ENCODE peak calls at places on chromosomes 1 and 21, in four cellular contexts. U is H7, M is heart left ventricle, X is SJSA1. H is an unnamed sample.

GRCh38 chr1:159867322-159868064 is 5.0 kb upstream of the VSIG8 start:
- DNase-seq in U (peak; percentile 79), M (no peak), X (no peak), H (no peak)

GRCh38 chr21:40165212-40165611 is 298.0 kb downstream of the PCP4 start:
- DNase-seq in M (no peak), U (no peak), X (no peak), H (no peak)

GRCh38 chr1:155324717-155325595 is 4.3 kb downstream of the RUSC1 start:
- DNase-seq in M (peak; percentile 51), X (peak; percentile 76), U (peak; percentile 95), H (peak; percentile 67)

GRCh38 chr1:191432817-191433216 is 725.4 kb upstream of the RGS18 start:
- DNase-seq in U (no peak), M (no peak), X (no peak), H (no peak)

GRCh38 chr1:92324784-92325183 is 25.9 kb downstream of the RPAP2 start:
- DNase-seq in X (no peak), M (no peak), U (no peak), H (no peak)

GRCh38 chr1:221397606-221398005 is 344.3 kb downstream of the DUSP10 start:
- DNase-seq in X (no peak), U (no peak), M (no peak), H (no peak)

GRCh38 chr1:151992345-151993083 is 1.1 kb downstream of the S100A10 start:
- DNase-seq in M (peak; percentile 72), U (peak; percentile 65), X (peak; percentile 97), H (peak; percentile 90)

GRCh38 chr1:24915819-24916602 is 14.1 kb downstream of the RUNX3 start:
- DNase-seq in U (peak; percentile 68), X (no peak), M (no peak), H (no peak)

GRCh38 chr1:159924791-159925712 is at the start of gene TAGLN2:
- DNase-seq in M (peak; percentile 94), U (peak; percentile 98), X (peak; percentile 95), H (peak; percentile 94)

GRCh38 chr1:235072096-235072495 is 56.5 kb downstream of the TOMM20 start:
- DNase-seq in X (no peak), U (no peak), M (no peak), H (no peak)

GRCh38 chr1:44679468-44679867 is 5.0 kb downstream of the ARMH1 start:
- DNase-seq in U (no peak), X (no peak), M (no peak), H (no peak)

GRCh38 chr1:164735315-164736052 is 176.5 kb downstream of the PBX1 start:
- DNase-seq in X (peak; percentile 51), M (no peak), U (no peak), H (no peak)

GRCh38 chr1:64920936-64921589 is 45.3 kb downstream of the JAK1 start:
- DNase-seq in X (no peak), M (no peak), U (no peak), H (no peak)

GRCh38 chr1:33429846-33430750 is 797 bp downstream of the PHC2 start:
- DNase-seq in M (peak; percentile 40), X (no peak), U (peak; percentile 35), H (no peak)

GRCh38 chr1:101240041-101240430 is 3.2 kb downstream of the S1PR1 start:
- DNase-seq in M (peak; percentile 47), U (no peak), X (no peak), H (no peak)

GRCh38 chr1:119367332-119368124 is 1.1 kb upstream of the HAO2 start:
- DNase-seq in X (no peak), M (no peak), U (peak; percentile 62), H (no peak)

GRCh38 chr1:10691740-10692125 is 104.7 kb downstream of the CASZ1 start:
- DNase-seq in X (no peak), M (no peak), U (no peak), H (no peak)

GRCh38 chr1:153288634-153289275 is 24.0 kb downstream of the PGLYRP3 start:
- DNase-seq in M (no peak), U (peak; percentile 87), X (no peak), H (no peak)

GRCh38 chr1:223161321-223161720 is 18.3 kb upstream of the TLR5 start:
- DNase-seq in X (no peak), U (peak; percentile 41), M (no peak), H (no peak)

GRCh38 chr1:19597463-19598309 is 46.4 kb upstream of the NBL1 start:
- DNase-seq in M (no peak), U (no peak), X (no peak), H (no peak)

GRCh38 chr1:18288609-18289219 is 181.1 kb downstream of the IGSF21 start:
- DNase-seq in U (no peak), X (no peak), M (no peak), H (no peak)

GRCh38 chr1:18293291-18293690 is 185.7 kb downstream of the IGSF21 start:
- DNase-seq in U (no peak), X (no peak), M (no peak), H (no peak)

GRCh38 chr1:18290740-18291412 is 183.3 kb downstream of the IGSF21 start:
- DNase-seq in M (no peak), X (no peak), U (peak; percentile 77), H (no peak)

GRCh38 chr1:18292531-18292930 is 184.9 kb downstream of the IGSF21 start:
- DNase-seq in U (no peak), M (no peak), X (no peak), H (no peak)

DNA sequence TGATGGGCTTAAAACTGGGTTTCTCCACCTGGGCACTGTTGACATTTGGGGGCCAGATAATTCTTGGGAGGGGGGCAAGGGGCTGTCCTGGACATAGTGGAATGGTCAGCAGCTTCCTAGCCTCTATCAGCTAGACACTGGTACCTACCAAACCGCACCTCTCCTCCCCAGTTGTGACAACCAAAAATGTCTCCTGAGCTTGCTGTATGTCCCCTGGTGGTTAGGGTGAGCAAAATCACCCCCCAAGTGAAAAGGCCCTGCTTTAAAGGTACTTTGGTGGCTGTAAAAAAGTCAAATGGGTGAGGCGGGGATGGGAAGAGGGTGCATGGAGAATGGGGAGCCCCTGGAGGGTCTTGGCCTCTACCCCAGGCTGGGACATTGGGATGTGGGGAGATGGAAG is 182.0 kb downstream of the IGSF21 start:
- DNase-seq in X (no peak), U (no peak), M (no peak), H (no peak)
- H3K27me3 ChIP-seq in X (no peaks in the 10 kb centered on the region), U (no peaks in the 10 kb centered on the region), M (peaks cover 15% of the 10 kb centered on the region), H (no peaks in the 10 kb centered on the region)

GRCh38 chr1:205324781-205325180 is 3.2 kb upstream of the NUAK2 start:
- DNase-seq in X (peak; percentile 66), M (no peak), U (peak; percentile 56), H (no peak)

GRCh38 chr1:205323794-205324193 is 2.2 kb upstream of the NUAK2 start:
- DNase-seq in X (no peak), U (no peak), M (no peak), H (no peak)

GRCh38 chr1:205319081-205320018 is 2.2 kb downstream of the NUAK2 start:
- DNase-seq in M (peak; percentile 48), X (no peak), U (no peak), H (peak; percentile 66)

GRCh38 chr1:205321109-205321958 is at the start of gene NUAK2:
- DNase-seq in X (peak; percentile 91), M (peak; percentile 91), U (peak; percentile 99), H (peak; percentile 96)

GRCh38 chr1:205321959-205322283 is 376 bp upstream of the NUAK2 start:
- DNase-seq in X (no peak), M (no peak), U (no peak), H (no peak)
- H3K4me3 ChIP-seq in X (peak overlapping the region; percentile 75), M (peak overlapping the region; percentile 74), U (no peak overlapping the region), H (peak overlapping the region; percentile 73)

GRCh38 chr1:200040516-200041138 is 13.1 kb downstream of the NR5A2 start:
- DNase-seq in X (no peak), M (no peak), U (peak; percentile 77), H (no peak)

GRCh38 chr1:200042119-200042436 is 14.6 kb downstream of the NR5A2 start:
- DNase-seq in M (no peak), X (no peak), U (peak; percentile 67), H (no peak)

GRCh38 chr1:200041337-200042118 is 14.0 kb downstream of the NR5A2 start:
- DNase-seq in U (peak; percentile 66), X (no peak), M (no peak), H (no peak)

GRCh38 chr1:200043330-200043668 is 15.8 kb downstream of the NR5A2 start:
- DNase-seq in X (no peak), U (no peak), M (no peak), H (no peak)

GRCh38 chr1:200042437-200043329 is 15.2 kb downstream of the NR5A2 start:
- DNase-seq in X (no peak), M (no peak), U (peak; percentile 62), H (no peak)
- H3K27me3 ChIP-seq in X (peaks cover 72% of the 10 kb centered on the region), M (peaks cover 51% of the 10 kb centered on the region), U (peaks cover 61% of the 10 kb centered on the region), H (no peaks in the 10 kb centered on the region)

DNA sequence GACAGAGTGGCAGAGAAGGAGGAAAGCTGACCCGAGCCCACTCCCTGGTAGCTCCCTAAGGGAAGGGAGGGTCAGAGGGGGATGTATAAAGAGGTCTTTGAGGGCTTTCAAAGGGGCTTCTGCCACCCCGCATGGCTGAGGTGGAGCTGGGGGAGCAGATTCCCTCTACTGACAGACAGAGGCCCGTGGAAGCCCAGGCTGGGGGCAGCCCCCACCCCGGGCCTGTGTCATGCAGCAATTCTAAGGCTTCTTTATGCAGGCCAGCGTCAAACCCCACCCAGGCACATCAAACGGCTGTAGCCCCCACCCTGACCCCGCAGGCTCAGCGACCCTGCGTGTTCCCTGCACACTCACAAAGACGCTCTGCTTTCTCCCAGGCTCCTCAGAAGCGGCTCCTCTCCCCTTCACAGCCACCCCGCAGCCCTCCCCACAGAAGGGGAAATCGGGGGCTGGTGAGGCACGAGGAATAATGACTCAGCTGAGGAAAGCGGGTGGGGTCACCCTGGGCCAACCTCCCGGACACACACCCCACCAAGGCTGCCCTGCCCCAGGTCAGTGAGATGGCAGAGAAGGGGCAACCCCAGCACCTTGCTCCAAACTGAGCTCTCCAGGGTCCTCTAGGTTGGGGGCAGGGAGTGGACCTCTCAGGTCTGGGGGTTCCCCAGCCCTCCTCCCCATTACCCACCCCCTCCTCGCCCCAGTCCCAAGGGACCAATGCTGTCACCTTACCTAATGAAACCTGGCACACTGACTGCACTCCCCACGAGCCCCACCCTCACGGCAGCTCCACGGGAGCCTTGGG is 10.8 kb downstream of the SLC45A3 start:
- DNase-seq in X (no peak), U (peak; percentile 63), M (no peak), H (no peak)
- H3K4me3 ChIP-seq in X (no peak overlapping the region), U (no peak overlapping the region), M (no peak overlapping the region), H (no peak overlapping the region)

DNA sequence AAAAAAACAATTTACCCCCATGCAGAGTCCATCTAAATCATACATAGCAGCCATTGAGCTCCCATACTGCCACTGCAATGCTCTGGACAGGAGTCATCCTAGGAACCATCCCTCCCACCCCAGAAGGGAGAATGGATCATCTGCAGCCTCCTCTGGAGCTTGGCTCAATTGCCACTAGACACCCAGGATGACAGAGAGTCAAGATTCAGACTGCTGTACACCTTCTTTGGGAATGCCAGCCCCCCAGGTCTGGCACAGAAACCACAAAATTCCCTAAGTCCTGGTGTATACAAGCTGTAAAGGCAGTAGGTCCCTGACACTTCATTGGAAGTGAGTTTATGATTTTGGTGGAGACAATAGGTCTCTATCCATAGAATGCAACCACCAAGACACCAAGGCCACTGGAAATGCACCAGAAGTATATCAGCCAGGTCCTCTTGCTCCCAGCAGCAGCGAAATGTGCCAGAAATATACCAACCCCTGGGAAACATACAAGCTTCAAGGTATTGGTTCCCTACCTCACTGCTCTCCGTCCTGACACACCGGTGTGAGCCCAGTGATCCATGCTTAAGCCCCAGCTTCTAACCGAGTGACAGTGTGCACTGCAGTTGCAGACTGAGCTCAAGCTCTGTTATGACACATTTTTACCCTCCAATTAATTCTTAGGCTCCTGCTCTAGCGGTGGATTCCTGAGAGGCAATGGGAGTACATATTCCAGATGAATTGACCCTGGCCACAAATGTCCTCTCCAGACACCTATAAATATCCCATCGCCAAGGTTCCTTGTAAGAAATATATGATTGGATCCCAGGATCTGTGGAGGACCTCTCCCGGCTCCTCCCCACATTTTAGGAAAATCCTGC is 4.4 kb downstream of the TAL1 start:
- DNase-seq in X (no peak), U (no peak), M (no peak), H (no peak)
- H3K27me3 ChIP-seq in X (peaks cover 81% of the 10 kb centered on the region), U (peaks cover 100% of the 10 kb centered on the region), M (peaks cover 57% of the 10 kb centered on the region), H (peaks cover 5% of the 10 kb centered on the region)

GRCh38 chr21:42117229-42118048 is 46.3 kb downstream of the UMODL1 start:
- DNase-seq in M (peak; percentile 75), X (peak; percentile 76), U (peak; percentile 91), H (peak; percentile 85)
- H3K4me3 ChIP-seq in M (no peak overlapping the region), X (peak overlapping the region; percentile 6), U (no peak overlapping the region), H (no peak overlapping the region)